ENCODE peak calls at places on chromosome 5, in ten cellular contexts. D is sigmoid colon, R is heart right ventricle, X is GM23338, I is cardiac muscle cell, S is neural progenitor cell, Q is PC-3, W is RWPE1, P is uterus, F is lung. G is an unnamed sample.
A peak's percentile ranks its signal among the peaks of the same experiment; 100 is the strongest.

GRCh38 chr5:131630208-131630962 is 4.6 kb downstream of the RAPGEF6 start:
- DNase-seq in I (no peak), Q (peak; percentile 65), S (no peak), W (no peak), F (no peak), X (no peak), P (no peak), R (no peak), D (no peak), G (no peak)

GRCh38 chr5:2256646-2257288 is 374.0 kb upstream of the IRX4 start:
- DNase-seq in D (no peak), X (no peak), F (peak; percentile 21), W (no peak), R (no peak), P (no peak), Q (no peak), S (no peak), I (no peak), G (no peak)

GRCh38 chr5:10567781-10568321 is 4.0 kb downstream of the ANKRD33B start:
- DNase-seq in R (no peak), W (no peak), I (no peak), S (peak; percentile 36), D (peak; percentile 49), F (no peak), P (peak; percentile 51), X (no peak), Q (no peak), G (no peak)

GRCh38 chr5:53560028-53560427 is 411 bp upstream of the NDUFS4 start:
- DNase-seq in W (no peak), I (no peak), R (no peak), X (no peak), Q (peak; percentile 4), F (no peak), D (no peak), S (no peak), P (no peak), G (no peak)

GRCh38 chr5:97412959-97413358 is 229.9 kb upstream of the RIOK2 start:
- DNase-seq in F (no peak), I (no peak), D (no peak), P (no peak), Q (no peak), W (no peak), X (no peak), S (no peak), R (no peak), G (no peak)

GRCh38 chr5:16842916-16843315 is 93.2 kb downstream of the MYO10 start:
- DNase-seq in R (no peak), D (no peak), X (no peak), W (no peak), S (no peak), Q (no peak), F (no peak), I (peak; percentile 75), P (no peak), G (no peak)

GRCh38 chr5:95842955-95843544 is 20.5 kb upstream of the GLRX start:
- DNase-seq in X (peak; percentile 21), I (peak; percentile 77), P (no peak), R (peak; percentile 41), S (peak; percentile 38), D (peak; percentile 74), Q (peak; percentile 62), W (no peak), F (peak; percentile 90), G (peak; percentile 66)

GRCh38 chr5:177609076-177610059 is 9.4 kb downstream of the B4GALT7 start:
- DNase-seq in P (no peak), D (no peak), I (no peak), W (no peak), Q (no peak), X (no peak), S (no peak), R (no peak), F (no peak), G (no peak)

DNA sequence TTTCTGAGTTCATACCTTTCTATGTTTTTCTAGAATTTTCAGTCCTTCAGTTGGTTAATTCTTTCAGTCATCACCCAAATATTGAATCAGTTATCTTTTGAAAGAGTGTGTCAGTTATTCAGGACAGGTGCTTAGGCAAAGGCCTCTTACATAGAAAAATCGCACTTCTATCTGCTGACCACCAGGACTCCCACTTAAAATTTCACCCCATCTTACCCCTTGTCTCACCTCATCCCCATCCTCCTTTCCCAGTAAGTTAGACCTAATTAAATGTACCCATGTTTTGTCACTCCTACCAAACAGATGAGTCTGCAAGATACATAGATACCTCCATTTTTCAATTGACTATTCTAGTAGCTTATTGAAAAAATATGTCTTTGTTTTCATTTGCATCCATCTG is 159.9 kb upstream of the PIK3R1 start:
- DNase-seq in F (no peak), Q (no peak), I (no peak), D (no peak), X (peak; percentile 15), R (no peak), W (no peak), S (no peak), P (no peak), G (no peak)
- TF ChIP-seq CTCF in F (no peak), Q (no peak), I (no peak), D (no peak), X (peak; percentile 17), R (no peak), W (no peak), S (peak; percentile 30), P (no peak), G (no peak)

DNA sequence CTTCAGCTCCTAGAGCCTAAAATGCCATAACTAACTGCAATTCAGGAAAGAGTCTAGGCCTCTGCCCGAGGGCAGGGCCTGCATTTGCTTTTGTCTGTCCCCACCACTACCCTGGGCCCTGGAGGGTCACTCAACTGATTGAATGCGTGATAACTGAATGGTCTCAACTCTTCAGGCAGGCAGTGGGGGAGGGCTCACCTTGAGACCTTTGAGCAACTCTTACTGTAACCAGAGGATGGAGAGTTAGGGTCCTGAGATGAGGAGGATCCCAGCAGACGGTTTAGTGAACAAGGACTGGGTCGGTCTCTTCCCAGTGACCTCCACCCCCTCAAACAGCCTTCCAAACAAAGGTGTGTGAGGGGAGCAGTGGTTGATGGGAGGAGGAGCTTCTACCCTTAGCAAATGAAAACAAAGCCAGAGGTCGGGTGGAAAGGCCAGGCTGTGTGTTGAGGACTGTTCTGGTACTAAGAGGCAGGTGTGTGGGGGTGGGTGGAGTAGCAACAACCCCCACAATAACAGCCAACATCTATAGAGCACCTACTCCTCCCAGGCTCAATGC is 59.4 kb downstream of the CXXC5 start:
- DNase-seq in P (no peak), W (no peak), S (no peak), D (no peak), I (no peak), X (peak; percentile 42), F (no peak), R (no peak), Q (no peak), G (no peak)
- H3K27ac ChIP-seq in P (no peak overlapping the region), W (no peak overlapping the region), S (no peak overlapping the region), D (no peak overlapping the region), I (no peak overlapping the region), X (no peak overlapping the region), F (no peak overlapping the region), R (no peak overlapping the region), Q (no peak overlapping the region), G (no peak overlapping the region)

GRCh38 chr5:40685952-40686351 is 6.2 kb downstream of the PTGER4 start:
- DNase-seq in W (no peak), I (no peak), X (no peak), F (no peak), P (no peak), D (no peak), R (no peak), Q (no peak), S (no peak), G (no peak)

GRCh38 chr5:40685191-40685590 is 5.5 kb downstream of the PTGER4 start:
- DNase-seq in W (no peak), I (no peak), F (no peak), S (no peak), R (no peak), Q (peak; percentile 53), X (no peak), D (no peak), P (no peak), G (no peak)

GRCh38 chr5:40687316-40687715 is 7.6 kb downstream of the PTGER4 start:
- DNase-seq in W (no peak), R (no peak), Q (no peak), S (no peak), D (no peak), X (no peak), I (no peak), P (no peak), F (no peak), G (no peak)

GRCh38 chr5:40689442-40689841 is 9.7 kb downstream of the PTGER4 start:
- DNase-seq in F (no peak), S (no peak), W (peak; percentile 87), I (peak; percentile 93), Q (peak; percentile 99), D (no peak), P (peak; percentile 35), R (no peak), X (no peak), G (no peak)

DNA sequence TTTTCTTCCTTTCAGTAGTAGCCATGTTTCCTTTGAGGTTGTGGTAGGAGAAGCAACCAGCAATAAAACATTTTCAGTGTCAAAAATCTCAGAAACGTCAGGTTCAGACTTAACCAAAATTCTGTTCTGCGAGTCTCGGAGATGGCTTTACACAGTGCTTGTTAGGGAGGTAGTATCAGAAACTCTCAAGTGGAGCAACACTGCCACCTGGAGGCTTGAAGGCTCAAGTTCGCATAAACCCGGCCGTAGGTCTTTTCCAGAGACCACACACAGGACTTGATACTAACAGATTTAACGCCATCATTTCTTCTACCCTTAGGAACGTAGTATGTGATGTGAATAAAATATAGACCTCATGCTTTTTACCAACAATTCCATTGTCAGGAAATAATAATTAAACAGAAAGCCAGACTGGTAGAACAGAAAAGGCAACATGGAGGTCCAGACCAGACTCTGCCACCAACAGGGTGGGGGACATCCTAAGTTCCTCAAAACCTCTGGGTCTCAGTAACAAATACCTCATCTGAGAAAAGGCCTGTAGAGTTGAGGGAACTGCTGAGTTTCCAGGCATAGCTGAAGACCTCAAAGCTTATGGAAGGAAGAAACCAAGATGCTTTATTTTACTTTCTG is 8.5 kb downstream of the PTGER4 start:
- DNase-seq in D (peak; percentile 91), Q (peak; percentile 97), F (peak; percentile 86), I (peak; percentile 91), S (peak; percentile 89), R (peak; percentile 60), P (peak; percentile 85), W (peak; percentile 74), X (peak; percentile 92), G (peak; percentile 70)
- TF ChIP-seq CTCF in D (peak; percentile 88), Q (peak; percentile 96), F (peak; percentile 68), I (peak; percentile 75), S (peak; percentile 87), R (peak; percentile 86), P (peak; percentile 77), W (peak; percentile 91), X (peak; percentile 94), G (peak; percentile 90)

DNA sequence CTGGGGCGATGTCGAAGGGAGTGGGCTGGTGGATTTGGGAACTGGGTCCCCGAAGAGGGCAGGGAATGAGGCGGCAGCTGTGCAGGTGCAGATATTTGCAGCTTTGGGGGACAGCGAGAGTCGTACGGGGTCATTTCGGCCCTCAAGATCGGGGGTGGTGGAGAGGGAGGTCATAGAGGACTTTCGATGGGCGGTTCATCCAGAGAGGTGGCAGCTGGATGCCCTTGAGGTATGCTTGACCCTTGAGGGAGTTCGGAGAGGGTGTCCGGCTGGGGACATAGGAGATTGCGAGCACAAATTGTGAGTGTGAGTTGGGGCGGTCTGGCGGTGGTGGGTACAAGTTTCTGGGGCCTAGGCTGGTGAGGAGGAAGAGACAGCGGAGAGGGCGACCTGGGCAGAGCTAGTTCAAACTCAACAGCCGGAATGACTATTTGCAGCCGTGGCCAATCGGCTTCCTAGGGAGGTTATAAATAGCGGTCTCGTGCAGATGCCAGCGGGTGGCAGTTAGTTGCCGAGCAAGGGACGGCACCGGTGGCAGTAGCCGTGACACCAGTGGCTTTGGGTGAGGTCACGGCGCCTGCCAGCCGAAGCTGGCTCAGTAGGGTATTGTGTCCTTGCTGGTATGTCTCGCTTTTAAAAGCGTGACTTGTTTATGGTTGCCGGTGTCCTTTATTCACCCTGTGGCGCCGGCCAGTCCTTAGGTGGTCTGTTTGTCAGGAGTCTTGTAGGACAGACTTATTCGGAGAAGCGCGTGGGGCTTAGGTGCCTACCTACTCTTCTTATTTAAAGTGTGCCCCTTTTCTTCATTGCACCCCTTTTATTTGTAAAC is 769 bp downstream of the NNT start:
- DNase-seq in P (peak; percentile 29), I (peak; percentile 29), W (peak; percentile 19), X (peak; percentile 58), R (peak; percentile 77), D (peak; percentile 84), S (peak; percentile 35), F (peak; percentile 70), Q (no peak), G (peak; percentile 83)
- H3K27ac ChIP-seq in P (peak overlapping the region; percentile 85), I (peak overlapping the region; percentile 91), W (peak overlapping the region; percentile 83), X (no peak overlapping the region), R (peak overlapping the region; percentile 99), D (peak overlapping the region; percentile 93), S (no peak overlapping the region), F (peak overlapping the region; percentile 87), Q (no peak overlapping the region), G (peak overlapping the region; percentile 98)